ENCODE peak calls at places on chromosomes 3 and 15, in four cellular contexts. E, R, Y and T are unnamed samples.
A peak's percentile ranks its signal among the peaks of the same experiment; 100 is the strongest.

GRCh38 chr3:31275038-31275562 is 257.6 kb upstream of the STT3B start:
- DNase-seq in E (no peak), R (peak; percentile 56), Y (no peak), T (no peak)

GRCh38 chr3:116939091-116939490 is 229.5 kb downstream of the TUSC7 start:
- DNase-seq in E (no peak), Y (no peak), R (no peak), T (no peak)

GRCh38 chr15:79290642-79291275 is 8.2 kb downstream of the ANKRD34C start:
- DNase-seq in R (no peak), Y (no peak), E (no peak), T (no peak)

GRCh38 chr15:75817151-75817935 is 25.9 kb upstream of the UBE2Q2 start:
- DNase-seq in Y (no peak), R (no peak), E (no peak), T (no peak)

GRCh38 chr3:18830087-18830486 is 318.2 kb upstream of the KCNH8 start:
- DNase-seq in R (no peak), E (no peak), Y (no peak), T (no peak)

GRCh38 chr3:136860541-136860940 is 1.5 kb upstream of the NCK1 start:
- DNase-seq in E (no peak), Y (no peak), R (no peak), T (no peak)

GRCh38 chr15:75104804-75105557 is 81.6 kb downstream of the PPCDC start:
- DNase-seq in R (peak; percentile 97), E (no peak), Y (no peak), T (no peak)

GRCh38 chr15:77541421-77542181 is 91.1 kb downstream of the LINGO1 start:
- DNase-seq in R (no peak), E (no peak), Y (no peak), T (peak; percentile 38)

GRCh38 chr3:111828506-111828905 is 30.6 kb upstream of the PHLDB2 start:
- DNase-seq in E (no peak), R (no peak), Y (no peak), T (no peak)

GRCh38 chr3:13420817-13421755 is 964 bp upstream of the NUP210 start:
- DNase-seq in Y (no peak), R (no peak), E (no peak), T (peak; percentile 77)

GRCh38 chr3:119305271-119305670 is 11.1 kb downstream of the ARHGAP31 start:
- DNase-seq in E (peak; percentile 82), Y (no peak), R (peak; percentile 85), T (no peak)

GRCh38 chr15:73989001-73989798 is 2.9 kb downstream of the STOML1 start:
- DNase-seq in R (peak; percentile 56), Y (no peak), E (no peak), T (no peak)

GRCh38 chr3:107365051-107365450 is 12.2 kb upstream of the CCDC54 start:
- DNase-seq in R (no peak), Y (no peak), E (no peak), T (no peak)

GRCh38 chr3:4421121-4421520 is 45.9 kb downstream of the SUMF1 start:
- DNase-seq in R (no peak), E (no peak), Y (no peak), T (no peak)

GRCh38 chr3:150920236-150920635 is 15.0 kb upstream of the MINDY4B start:
- DNase-seq in R (no peak), Y (no peak), E (no peak), T (no peak)

GRCh38 chr15:92400573-92400972 is 6.9 kb downstream of the ST8SIA2 start:
- DNase-seq in Y (no peak), E (no peak), R (no peak), T (no peak)

GRCh38 chr3:98763076-98763475 is at the start of gene ST3GAL6:
- DNase-seq in E (no peak), R (peak; percentile 85), Y (no peak), T (no peak)

GRCh38 chr3:127137113-127137512 is 55.8 kb upstream of the PRR23E start:
- DNase-seq in E (no peak), Y (no peak), R (no peak), T (no peak)

GRCh38 chr15:96728591-96728990 is 398.1 kb downstream of the NR2F2 start:
- DNase-seq in Y (no peak), R (no peak), E (no peak), T (no peak)

GRCh38 chr15:79154491-79155182 is 64.1 kb upstream of the RASGRF1 start:
- DNase-seq in Y (no peak), R (no peak), E (no peak), T (no peak)

GRCh38 chr15:65057549-65057940 is 10.2 kb downstream of the RASL12 start:
- DNase-seq in Y (no peak), R (no peak), E (no peak), T (no peak)

GRCh38 chr3:53862241-53862640 is 15.9 kb downstream of the IL17RB start:
- DNase-seq in Y (no peak), E (no peak), R (no peak), T (no peak)

GRCh38 chr3:164208026-164208425 is 870.3 kb downstream of the SI start:
- DNase-seq in R (no peak), Y (no peak), E (no peak), T (no peak)

GRCh38 chr3:4410174-4410573 is 56.9 kb downstream of the SUMF1 start:
- DNase-seq in Y (no peak), R (peak; percentile 42), E (no peak), T (no peak)

GRCh38 chr3:42732196-42732828 is 29.7 kb upstream of the HHATL start:
- DNase-seq in Y (no peak), R (no peak), E (no peak), T (no peak)

GRCh38 chr15:91192285-91193058 is 92.4 kb downstream of the SV2B start:
- DNase-seq in Y (no peak), R (no peak), E (no peak), T (no peak)

DNA sequence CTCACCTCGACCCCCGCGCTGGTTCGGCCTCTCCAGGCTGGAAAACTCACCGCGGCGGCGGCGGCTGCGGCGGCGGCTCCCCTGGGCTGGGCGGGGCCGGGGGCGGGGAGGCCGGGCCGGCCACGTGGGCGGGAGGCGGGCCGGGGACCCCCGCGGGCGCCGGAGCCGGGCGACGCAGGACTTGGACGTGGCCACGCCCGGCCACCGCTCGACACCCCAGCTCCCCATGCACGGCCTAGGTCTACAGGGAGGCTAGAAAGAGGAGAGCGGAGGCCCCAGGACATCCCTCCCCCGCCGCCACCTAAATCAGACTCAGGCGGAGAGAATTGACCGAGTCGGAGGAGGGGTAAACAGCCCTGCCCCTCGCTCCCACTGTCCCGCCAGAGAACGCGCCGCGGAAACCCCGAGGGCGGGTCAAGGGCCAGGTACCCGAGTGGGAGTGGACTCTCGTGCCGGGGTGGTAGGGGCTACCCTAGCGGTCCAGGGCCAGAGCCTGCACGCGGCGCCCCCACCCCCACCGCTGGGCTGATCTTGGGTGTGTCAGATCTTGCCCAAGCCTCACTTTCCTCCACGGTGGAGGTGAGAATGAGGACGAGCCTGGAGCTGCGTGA is 18.9 kb downstream of the SPATA12 start:
- DNase-seq in E (no peak), R (peak; percentile 27), Y (peak; percentile 48), T (peak; percentile 92)
- TF ChIP-seq POLR2AphosphoS5 in E (no peak), R (no peak), Y (no peak), T (no peak)

GRCh38 chr15:41971089-41971892 is 1.1 kb downstream of the EHD4 start:
- DNase-seq in E (no peak), Y (peak; percentile 43), R (peak; percentile 83), T (peak; percentile 77)

GRCh38 chr15:41971893-41972340 is 440 bp downstream of the EHD4 start:
- DNase-seq in E (no peak), R (peak; percentile 26), Y (peak; percentile 25), T (peak; percentile 37)

GRCh38 chr15:41969851-41970431 is 2.4 kb downstream of the EHD4 start:
- DNase-seq in Y (no peak), R (peak; percentile 41), E (no peak), T (no peak)

GRCh38 chr15:41970456-41970855 is 1.9 kb downstream of the EHD4 start:
- DNase-seq in E (no peak), R (no peak), Y (no peak), T (no peak)

GRCh38 chr15:41972341-41973237 is at the start of gene EHD4:
- DNase-seq in E (peak; percentile 99), Y (peak; percentile 99), R (peak; percentile 98), T (peak; percentile 100)
- TF ChIP-seq POLR2AphosphoS5 in E (peak; percentile 86), Y (peak; percentile 98), R (peak; percentile 98), T (peak; percentile 90)

GRCh38 chr3:125916376-125916978 is 52.5 kb upstream of the ROPN1B start:
- DNase-seq in Y (peak; percentile 98), E (peak; percentile 100), R (peak; percentile 92), T (no peak)
- TF ChIP-seq POLR2AphosphoS5 in Y (no peak), E (no peak), R (peak; percentile 69), T (no peak)

GRCh38 chr3:36944641-36945270 is at the start of gene TRANK1:
- DNase-seq in Y (peak; percentile 42), E (peak; percentile 94), R (peak; percentile 35), T (peak; percentile 77)

GRCh38 chr3:36943601-36944000 is 1.3 kb downstream of the TRANK1 start:
- DNase-seq in E (no peak), Y (no peak), R (no peak), T (no peak)

GRCh38 chr3:36942632-36943248 is 2.1 kb downstream of the TRANK1 start:
- DNase-seq in Y (no peak), R (no peak), E (no peak), T (no peak)

GRCh38 chr3:36945326-36945980 is 599 bp upstream of the TRANK1 start:
- DNase-seq in E (no peak), R (no peak), Y (no peak), T (peak; percentile 64)

DNA sequence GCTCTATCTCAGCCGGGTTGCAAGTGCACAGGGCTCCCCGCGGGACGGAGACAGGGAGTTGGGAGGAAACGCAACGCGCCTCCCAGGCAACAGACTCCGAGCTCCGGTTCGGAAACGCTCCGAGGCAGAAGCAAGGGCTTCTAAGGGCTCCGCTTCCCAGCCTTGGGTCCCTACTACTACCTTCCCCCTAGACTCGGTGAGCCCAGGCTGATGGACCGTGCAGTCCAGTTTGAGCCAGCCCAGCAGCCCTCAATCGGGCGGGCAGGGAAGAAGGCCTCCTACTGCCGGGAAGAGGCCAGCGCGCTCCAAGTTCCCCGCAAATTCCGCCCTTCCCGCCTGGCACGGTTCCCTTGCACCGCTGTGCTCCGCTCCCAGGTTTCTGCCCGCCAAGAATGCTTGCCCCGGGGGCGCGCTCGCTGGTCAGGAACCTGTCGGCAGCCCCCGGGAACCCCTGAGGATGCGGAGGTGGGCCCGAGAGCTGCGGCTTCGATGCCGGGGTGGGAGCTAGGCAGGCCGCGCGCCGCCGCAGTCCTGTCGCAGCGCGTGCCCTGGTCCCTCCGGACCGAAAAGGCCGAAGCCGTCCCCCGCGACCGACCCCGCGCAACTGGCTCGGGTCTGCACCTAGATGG is 728 bp downstream of the TRANK1 start:
- DNase-seq in E (no peak), R (peak; percentile 61), Y (peak; percentile 41), T (peak; percentile 57)
- TF ChIP-seq POLR2AphosphoS5 in E (peak; percentile 37), R (no peak), Y (peak; percentile 6), T (no peak)

DNA sequence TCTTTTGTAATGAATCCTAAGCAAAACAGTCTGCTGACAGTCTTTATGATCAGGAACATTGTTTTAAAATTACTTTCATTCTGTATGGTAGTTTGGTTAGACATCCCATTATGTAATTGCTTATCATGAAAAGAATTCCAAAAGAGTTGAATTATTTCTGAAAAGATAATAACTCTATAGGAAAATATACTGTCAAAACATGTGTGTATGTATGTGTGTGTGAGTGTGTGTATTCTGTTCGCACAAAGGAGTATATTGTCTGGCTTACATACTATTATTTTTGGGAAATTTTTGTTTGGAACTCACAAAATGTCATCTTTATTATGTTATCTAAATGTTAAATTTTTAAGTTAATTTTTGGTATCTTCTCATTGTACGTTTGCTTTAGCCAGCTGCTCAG is 1075.9 kb downstream of the ZPLD1 start:
- DNase-seq in Y (no peak), E (no peak), R (no peak), T (no peak)
- TF ChIP-seq POLR2AphosphoS5 in Y (no peak), E (no peak), R (no peak), T (no peak)

GRCh38 chr3:189237516-189237915 is 65.7 kb downstream of the TPRG1 start:
- DNase-seq in Y (no peak), E (no peak), R (no peak), T (no peak)
- TF ChIP-seq POLR2AphosphoS5 in Y (no peak), E (no peak), R (no peak), T (no peak)